ENCODE peak calls at places on chromosome 14, in seven cellular contexts. P is IMR-90; X is astrocyte of the spinal cord; S is T follicular helper cell; O is spleen; D is SJSA1; L is CD8-positive, alpha-beta memory T cell. N is an unnamed sample.

GRCh38 chr14:92217956-92218355 is 96.2 kb downstream of the CPSF2 start:
- DNase-seq in P (no peak), X (no peak), S (no peak), O (no peak), D (no peak), L (no peak), N (no peak)

GRCh38 chr14:54291491-54292191 is 105.2 kb upstream of the CDKN3 start:
- DNase-seq in O (no peak), S (no peak), D (no peak), X (peak; percentile 29), L (no peak), P (no peak), N (no peak)

GRCh38 chr14:49641697-49642129 is 6.7 kb upstream of the DNAAF2 start:
- DNase-seq in P (peak; percentile 48), S (no peak), D (peak; percentile 2), O (no peak), L (no peak), X (peak; percentile 36), N (no peak)

GRCh38 chr14:44795725-44796124 is 166.0 kb downstream of the KLHL28 start:
- DNase-seq in P (peak; percentile 10), O (no peak), L (no peak), D (no peak), S (no peak), X (no peak), N (no peak)

GRCh38 chr14:101035466-101036225 is 132.1 kb upstream of the RTL1 start:
- DNase-seq in X (no peak), D (no peak), L (no peak), P (no peak), S (no peak), O (peak; percentile 47), N (no peak)

GRCh38 chr14:93930989-93931307 is 3.8 kb downstream of the FAM181A start:
- DNase-seq in O (no peak), P (no peak), D (no peak), L (no peak), S (no peak), X (no peak), N (no peak)

GRCh38 chr14:23366163-23366921 is 1.4 kb upstream of the EFS start:
- DNase-seq in S (no peak), P (peak; percentile 72), X (peak; percentile 49), O (peak; percentile 70), L (no peak), D (no peak), N (no peak)

GRCh38 chr14:90398315-90398811 is 1.5 kb downstream of the CALM1 start:
- DNase-seq in P (no peak), X (peak; percentile 26), O (peak; percentile 92), S (peak; percentile 60), D (peak; percentile 24), L (peak; percentile 81), N (peak; percentile 72)

GRCh38 chr14:22545842-22546721 is 42.9 kb downstream of the DAD1 start:
- DNase-seq in P (peak; percentile 89), O (no peak), S (no peak), L (no peak), X (peak; percentile 91), D (peak; percentile 99), N (no peak)

GRCh38 chr14:22648506-22648905 is 4.4 kb upstream of the OR6J1 start:
- DNase-seq in O (no peak), L (no peak), X (no peak), D (no peak), S (no peak), P (no peak), N (no peak)

GRCh38 chr14:23643533-23644194 is 7.5 kb downstream of the DHRS2 start:
- DNase-seq in D (no peak), O (no peak), X (no peak), L (no peak), P (no peak), S (no peak), N (no peak)

GRCh38 chr14:99273724-99274345 is 1.8 kb upstream of the BCL11B start:
- DNase-seq in D (no peak), P (no peak), S (no peak), X (no peak), O (no peak), L (no peak), N (no peak)

GRCh38 chr14:39442293-39442692 is 10.1 kb upstream of the FBXO33 start:
- DNase-seq in L (no peak), O (peak; percentile 66), P (peak; percentile 37), X (no peak), S (no peak), D (no peak), N (no peak)

GRCh38 chr14:28656704-28657255 is 109.8 kb upstream of the FOXG1 start:
- DNase-seq in S (no peak), O (no peak), X (no peak), D (no peak), P (no peak), L (no peak), N (no peak)

GRCh38 chr14:66650491-66650911 is 142.6 kb downstream of the GPHN start:
- DNase-seq in P (no peak), D (no peak), X (no peak), O (no peak), L (no peak), S (no peak), N (peak; percentile 71)

GRCh38 chr14:68016243-68016914 is 196.8 kb downstream of the RAD51B start:
- DNase-seq in D (peak; percentile 61), O (no peak), P (peak; percentile 57), S (no peak), L (no peak), X (peak; percentile 38), N (no peak)

GRCh38 chr14:30193791-30194407 is 266.3 kb upstream of the PRKD1 start:
- DNase-seq in S (no peak), O (no peak), L (no peak), D (peak; percentile 57), X (peak; percentile 71), P (peak; percentile 94), N (no peak)

GRCh38 chr14:23443881-23444280 is 8.4 kb upstream of the MYH7 start:
- DNase-seq in S (no peak), X (no peak), D (no peak), P (no peak), L (no peak), O (no peak), N (no peak)

GRCh38 chr14:99718811-99719192 is 34.7 kb downstream of the CYP46A1 start:
- DNase-seq in L (no peak), P (no peak), X (no peak), D (no peak), S (no peak), O (no peak), N (no peak)

GRCh38 chr14:26290007-26290530 is 307.8 kb downstream of the NOVA1 start:
- DNase-seq in S (no peak), L (no peak), D (peak; percentile 10), P (peak; percentile 68), O (no peak), X (peak; percentile 32), N (no peak)

GRCh38 chr14:78164226-78164853 is 5.8 kb upstream of the NRXN3 start:
- DNase-seq in P (no peak), O (no peak), X (no peak), L (no peak), D (no peak), S (no peak), N (no peak)

GRCh38 chr14:29930283-29930682 is 2.6 kb upstream of the PRKD1 start:
- DNase-seq in X (peak; percentile 42), O (no peak), L (no peak), D (peak; percentile 36), S (no peak), P (peak; percentile 47), N (no peak)

GRCh38 chr14:68260121-68260520 is 440.5 kb downstream of the RAD51B start:
- DNase-seq in D (no peak), X (no peak), S (no peak), L (no peak), O (no peak), P (no peak), N (no peak)

N was measured in T-helper 2 cell.